ENCODE peak calls at places on chromosomes 4 and X, in five cellular contexts. E is heart right ventricle; B is heart left ventricle; H is CD8-positive, alpha-beta memory T cell; Z is tibial artery. A is an unnamed sample.
A peak's percentile ranks its signal among the peaks of the same experiment; 100 is the strongest.

GRCh38 chr4:150342945-150343344 is 239.0 kb upstream of the MAB21L2 start:
- DNase-seq in Z (no peak), H (no peak), E (peak; percentile 49), B (peak; percentile 69), A (no peak)

GRCh38 chr4:138406881-138407280 is 164.7 kb upstream of the SLC7A11 start:
- DNase-seq in B (no peak), Z (no peak), H (no peak), E (no peak), A (no peak)

GRCh38 chr4:55507612-55508011 is 39.1 kb downstream of the CLOCK start:
- DNase-seq in B (no peak), E (no peak), H (no peak), Z (no peak), A (no peak)

GRCh38 chr4:54185871-54186270 is 43.2 kb upstream of the PDGFRA start:
- DNase-seq in H (no peak), Z (no peak), E (no peak), B (no peak), A (no peak)

GRCh38 chr4:55157559-55158277 is 32.3 kb upstream of the KDR start:
- DNase-seq in Z (no peak), E (no peak), H (no peak), B (no peak), A (no peak)

GRCh38 chr4:24488399-24489164 is 95.8 kb downstream of the DHX15 start:
- DNase-seq in H (peak; percentile 63), E (peak; percentile 80), B (peak; percentile 66), Z (peak; percentile 75), A (no peak)

GRCh38 chr4:186307916-186308315 is 41.9 kb downstream of the F11 start:
- DNase-seq in Z (no peak), B (no peak), H (no peak), E (no peak), A (no peak)

GRCh38 chr4:5157721-5158390 is 106.6 kb downstream of the STK32B start:
- DNase-seq in H (no peak), Z (no peak), E (no peak), B (no peak), A (no peak)

GRCh38 chrX:66918511-66918910 is 279.6 kb upstream of the EDA2R start:
- DNase-seq in Z (no peak), H (no peak), E (no peak), B (no peak), A (no peak)

GRCh38 chrX:50903387-50904027 is 7.0 kb upstream of the BMP15 start:
- DNase-seq in H (no peak), E (no peak), B (no peak), Z (no peak), A (no peak)

GRCh38 chr4:38462659-38463058 is 201.3 kb upstream of the KLF3 start:
- DNase-seq in B (no peak), H (no peak), E (no peak), Z (no peak), A (no peak)

GRCh38 chr4:163344147-163345050 is 707 bp downstream of the NPY5R start:
- DNase-seq in H (no peak), B (no peak), E (peak; percentile 20), Z (peak; percentile 70), A (no peak)

GRCh38 chr4:74640111-74640903 is 154.0 kb downstream of the BTC start:
- DNase-seq in H (no peak), B (no peak), E (no peak), Z (no peak), A (peak; percentile 45)

GRCh38 chr4:44766453-44766852 is 40.1 kb upstream of the GNPDA2 start:
- DNase-seq in H (no peak), B (no peak), Z (no peak), E (no peak), A (no peak)

GRCh38 chr4:185573651-185574199 is 38.4 kb upstream of the PDLIM3 start:
- DNase-seq in Z (no peak), B (no peak), E (no peak), H (no peak), A (peak; percentile 55)

GRCh38 chr4:108165601-108166000 is 3.1 kb downstream of the LEF1 start:
- DNase-seq in Z (no peak), H (no peak), E (no peak), B (no peak), A (no peak)

GRCh38 chr4:150063128-150063527 is 15.1 kb upstream of the DCLK2 start:
- DNase-seq in Z (no peak), E (no peak), H (no peak), B (no peak), A (no peak)

GRCh38 chr4:71992571-71992970 is 39.2 kb upstream of the NPFFR2 start:
- DNase-seq in Z (no peak), B (no peak), E (no peak), H (no peak), A (peak; percentile 72)

GRCh38 chrX:44223150-44223549 is 120.3 kb downstream of the EFHC2 start:
- DNase-seq in E (no peak), Z (no peak), B (no peak), H (no peak), A (peak; percentile 45)

GRCh38 chr4:177380730-177381287 is 61.4 kb downstream of the AGA start:
- DNase-seq in E (no peak), B (no peak), H (no peak), Z (no peak), A (no peak)

GRCh38 chr4:140367738-140368137 is 5.7 kb upstream of the SCOC start:
- DNase-seq in H (no peak), Z (no peak), E (no peak), B (no peak), A (peak; percentile 76)

GRCh38 chr4:156496797-156497196 is 474.8 kb downstream of the PDGFC start:
- DNase-seq in B (no peak), Z (no peak), H (no peak), E (no peak), A (no peak)

GRCh38 chrX:31580726-31581125 is 508.9 kb upstream of the FTHL17 start:
- DNase-seq in H (no peak), Z (no peak), B (no peak), E (no peak), A (peak; percentile 67)

DNA sequence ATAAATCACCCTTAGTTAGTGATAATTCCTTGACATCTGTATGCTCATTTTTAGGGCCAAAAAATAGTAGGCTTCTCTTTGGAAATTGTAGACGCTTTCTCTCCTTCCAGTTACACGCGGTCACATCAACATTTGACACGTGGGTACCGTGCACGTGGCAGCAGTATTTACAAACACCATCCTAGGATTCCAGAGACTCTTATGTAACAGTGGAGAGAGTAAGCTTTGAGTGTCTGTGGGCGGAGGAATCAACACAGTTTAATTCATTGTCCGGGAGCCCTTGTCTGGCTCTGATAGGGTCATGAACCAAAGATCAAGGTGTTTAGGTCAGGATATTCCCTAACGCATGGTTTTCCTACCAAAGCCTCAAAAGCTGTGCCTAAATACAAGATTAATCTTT is 12.2 kb downstream of the TET2 start:
- DNase-seq in H (no peak), Z (no peak), B (peak; percentile 39), E (no peak), A (no peak)
- H3K27ac ChIP-seq in H (no peak overlapping the region), Z (no peak overlapping the region), B (no peak overlapping the region), E (no peak overlapping the region), A (no peak overlapping the region)

GRCh38 chr4:153138736-153139135 is 65.5 kb upstream of the TRIM2 start:
- DNase-seq in H (no peak), Z (no peak), E (no peak), B (no peak), A (no peak)
- H3K4me1 ChIP-seq in H (peaks cover 5% of the 10 kb centered on the region), Z (no peaks in the 10 kb centered on the region), E (peaks cover 8% of the 10 kb centered on the region), B (no peaks in the 10 kb centered on the region), A (peaks cover 11% of the 10 kb centered on the region)

GRCh38 chrX:10756365-10756915 is 136.1 kb upstream of the MID1 start:
- DNase-seq in Z (no peak), E (no peak), B (peak; percentile 30), H (no peak), A (peak; percentile 81)
- H3K27ac ChIP-seq in Z (no peak overlapping the region), E (peak overlapping the region; percentile 58), B (no peak overlapping the region), H (no peak overlapping the region), A (no peak overlapping the region)

GRCh38 chrX:42073468-42073867 is 150.1 kb upstream of the CASK start:
- DNase-seq in H (no peak), E (no peak), B (no peak), Z (no peak), A (no peak)
- H3K4me1 ChIP-seq in H (no peaks in the 10 kb centered on the region), E (no peaks in the 10 kb centered on the region), B (no peaks in the 10 kb centered on the region), Z (no peaks in the 10 kb centered on the region), A (no peaks in the 10 kb centered on the region)

DNA sequence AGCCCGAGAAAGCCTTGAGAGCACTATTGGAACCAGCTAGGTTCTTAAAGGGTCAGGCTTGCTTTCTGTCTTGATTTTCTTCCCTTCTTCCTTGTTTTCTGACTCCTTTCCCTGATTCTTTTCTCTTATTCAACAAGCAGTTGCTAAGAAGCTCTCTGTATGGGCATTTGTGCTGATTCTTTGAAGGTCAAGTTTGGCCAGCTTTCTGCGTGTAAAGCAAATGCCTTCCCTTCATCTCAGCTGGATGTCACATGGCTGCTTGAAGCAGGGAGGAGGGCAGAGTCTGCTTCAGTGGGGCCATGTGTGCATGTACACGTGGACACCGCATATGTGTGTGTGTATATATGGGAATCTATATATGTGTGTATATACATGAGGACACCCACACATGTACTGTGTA is 139.9 kb upstream of the ATP6AP2 start:
- DNase-seq in H (no peak), Z (no peak), E (no peak), B (no peak), A (no peak)
- H3K27ac ChIP-seq in H (no peak overlapping the region), Z (no peak overlapping the region), E (no peak overlapping the region), B (no peak overlapping the region), A (no peak overlapping the region)

DNA sequence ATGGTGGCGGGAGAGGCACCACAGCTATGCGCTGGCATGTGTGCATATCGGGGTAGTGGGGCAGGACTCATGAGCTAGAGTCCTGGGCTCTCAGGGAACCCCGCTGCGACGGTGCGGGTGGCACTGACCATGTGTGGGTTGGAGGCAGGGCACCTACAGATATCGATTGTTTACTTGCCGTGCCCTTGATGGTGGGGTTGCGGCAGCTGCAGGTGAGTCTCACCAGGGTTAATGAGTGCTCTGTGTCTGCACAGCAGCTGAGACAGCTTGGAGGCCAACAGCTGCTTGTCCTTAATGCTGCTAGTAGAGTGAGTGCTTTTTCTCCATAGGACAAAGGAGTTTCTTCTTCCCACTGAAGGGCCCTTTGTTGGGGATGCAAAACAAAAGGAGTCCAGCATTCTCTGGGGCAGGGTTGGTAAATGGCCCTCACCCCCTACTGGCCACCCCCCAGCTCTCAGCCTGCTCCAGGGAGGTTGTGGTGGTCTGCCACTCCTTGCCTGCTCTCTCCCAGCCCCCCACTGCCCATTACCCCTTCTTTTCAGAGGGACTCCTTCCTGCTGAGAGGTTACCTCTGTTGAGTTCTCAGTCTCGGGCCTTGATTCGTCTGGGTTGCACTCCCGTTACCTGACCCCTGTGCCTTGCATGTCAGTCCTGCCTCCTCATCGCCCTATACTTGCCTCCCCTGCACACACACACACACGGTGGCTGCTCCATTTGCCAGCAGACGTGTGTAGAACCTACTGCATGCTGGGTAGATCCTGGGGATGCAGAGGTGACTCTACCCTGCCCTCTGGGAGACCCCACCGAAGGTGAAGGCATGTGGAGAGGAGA is 52.8 kb downstream of the TBC1D14 start:
- DNase-seq in E (no peak), H (no peak), B (no peak), Z (no peak), A (no peak)
- H3K4me1 ChIP-seq in E (no peaks in the 10 kb centered on the region), H (peaks cover 10% of the 10 kb centered on the region), B (peaks cover 6% of the 10 kb centered on the region), Z (no peaks in the 10 kb centered on the region), A (no peaks in the 10 kb centered on the region)

DNA sequence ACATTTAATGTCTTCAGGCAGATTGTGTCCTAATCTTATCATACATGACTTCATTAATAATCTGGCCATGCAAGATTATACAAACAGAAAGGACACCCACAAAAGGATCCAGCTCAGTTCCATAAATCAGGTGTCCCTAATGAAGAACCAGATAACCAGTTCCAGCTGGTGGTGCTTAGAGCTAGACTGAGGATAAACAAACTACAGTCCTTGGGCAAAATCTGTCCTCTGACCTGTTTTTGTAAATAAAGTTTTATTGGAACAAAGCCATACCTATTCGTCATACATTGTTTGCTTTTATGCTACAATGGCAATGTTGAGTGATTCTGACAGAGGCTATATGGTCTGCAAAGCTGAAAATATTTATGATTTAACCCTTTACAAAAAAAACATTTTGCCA is 199.5 kb downstream of the MID1IP1 start:
- DNase-seq in Z (no peak), E (no peak), H (no peak), B (no peak), A (no peak)
- H3K27ac ChIP-seq in Z (no peak overlapping the region), E (no peak overlapping the region), H (no peak overlapping the region), B (no peak overlapping the region), A (no peak overlapping the region)

A was measured in foreskin keratinocyte.